ENCODE peak calls at places on chromosomes 13 and 19, in eight cellular contexts. One of them, this sample, is unnamed.

GRCh38 chr19:45396389-45397260 is 8.2 kb downstream of the PPP1R13L start:
- DNase-seq in nephron progenitor cell: peak
- DNase-seq in cardiac muscle cell: no peak
- DNase-seq in heart left ventricle: no peak
- DNase-seq in H54: no peak
- DNase-seq in fibroblast of the aortic adventitia: no peak
- DNase-seq in amygdala: no peak
- DNase-seq in amniotic epithelial cell: no peak
- DNase-seq in this sample: no peak

GRCh38 chr13:94382520-94382919 is 97.0 kb downstream of the DCT start:
- DNase-seq in amniotic epithelial cell: no peak
- DNase-seq in amygdala: no peak
- DNase-seq in H54: no peak
- DNase-seq in nephron progenitor cell: no peak
- DNase-seq in heart left ventricle: no peak
- DNase-seq in cardiac muscle cell: no peak
- DNase-seq in fibroblast of the aortic adventitia: no peak
- DNase-seq in this sample: peak

GRCh38 chr13:109840201-109840892 is 54.0 kb upstream of the IRS2 start:
- DNase-seq in amniotic epithelial cell: peak
- DNase-seq in H54: peak
- DNase-seq in heart left ventricle: no peak
- DNase-seq in amygdala: no peak
- DNase-seq in nephron progenitor cell: no peak
- DNase-seq in fibroblast of the aortic adventitia: peak
- DNase-seq in cardiac muscle cell: no peak
- DNase-seq in this sample: no peak

GRCh38 chr19:30664358-30665058 is 292.3 kb downstream of the ZNF536 start:
- DNase-seq in nephron progenitor cell: no peak
- DNase-seq in H54: no peak
- DNase-seq in amniotic epithelial cell: peak
- DNase-seq in heart left ventricle: peak
- DNase-seq in amygdala: no peak
- DNase-seq in cardiac muscle cell: peak
- DNase-seq in fibroblast of the aortic adventitia: peak
- DNase-seq in this sample: peak

GRCh38 chr13:25881946-25882574 is 169.8 kb downstream of the SHISA2 start:
- DNase-seq in cardiac muscle cell: no peak
- DNase-seq in heart left ventricle: no peak
- DNase-seq in fibroblast of the aortic adventitia: no peak
- DNase-seq in nephron progenitor cell: peak
- DNase-seq in amygdala: no peak
- DNase-seq in amniotic epithelial cell: peak
- DNase-seq in H54: no peak
- DNase-seq in this sample: peak

GRCh38 chr13:66225071-66225470 is 1005.1 kb downstream of the PCDH9 start:
- DNase-seq in H54: no peak
- DNase-seq in nephron progenitor cell: peak
- DNase-seq in amniotic epithelial cell: no peak
- DNase-seq in amygdala: no peak
- DNase-seq in heart left ventricle: no peak
- DNase-seq in fibroblast of the aortic adventitia: no peak
- DNase-seq in cardiac muscle cell: no peak
- DNase-seq in this sample: no peak

GRCh38 chr19:13017306-13018036 is 22.2 kb downstream of the NFIX start:
- DNase-seq in fibroblast of the aortic adventitia: peak
- DNase-seq in amniotic epithelial cell: no peak
- DNase-seq in nephron progenitor cell: no peak
- DNase-seq in amygdala: no peak
- DNase-seq in H54: no peak
- DNase-seq in heart left ventricle: no peak
- DNase-seq in cardiac muscle cell: no peak
- DNase-seq in this sample: no peak

GRCh38 chr19:4044927-4045557 is 21.7 kb downstream of the ZBTB7A start:
- DNase-seq in cardiac muscle cell: no peak
- DNase-seq in amniotic epithelial cell: no peak
- DNase-seq in heart left ventricle: no peak
- DNase-seq in H54: no peak
- DNase-seq in amygdala: no peak
- DNase-seq in nephron progenitor cell: peak
- DNase-seq in fibroblast of the aortic adventitia: no peak
- DNase-seq in this sample: no peak

GRCh38 chr13:33257786-33258185 is 27.8 kb downstream of the STARD13 start:
- DNase-seq in nephron progenitor cell: no peak
- DNase-seq in amygdala: no peak
- DNase-seq in cardiac muscle cell: no peak
- DNase-seq in amniotic epithelial cell: no peak
- DNase-seq in heart left ventricle: no peak
- DNase-seq in fibroblast of the aortic adventitia: no peak
- DNase-seq in H54: no peak
- DNase-seq in this sample: no peak

GRCh38 chr19:7242601-7243258 is 51.5 kb downstream of the INSR start:
- DNase-seq in cardiac muscle cell: no peak
- DNase-seq in heart left ventricle: no peak
- DNase-seq in amygdala: no peak
- DNase-seq in fibroblast of the aortic adventitia: peak
- DNase-seq in amniotic epithelial cell: peak
- DNase-seq in nephron progenitor cell: no peak
- DNase-seq in H54: peak
- DNase-seq in this sample: no peak

GRCh38 chr13:99749627-99750026 is 221.9 kb downstream of the ZIC5 start:
- DNase-seq in H54: no peak
- DNase-seq in fibroblast of the aortic adventitia: no peak
- DNase-seq in amygdala: no peak
- DNase-seq in amniotic epithelial cell: no peak
- DNase-seq in heart left ventricle: no peak
- DNase-seq in nephron progenitor cell: no peak
- DNase-seq in cardiac muscle cell: no peak
- DNase-seq in this sample: no peak

GRCh38 chr19:37855098-37855497 is 51.3 kb downstream of the WDR87 start:
- DNase-seq in heart left ventricle: peak
- DNase-seq in amniotic epithelial cell: no peak
- DNase-seq in cardiac muscle cell: no peak
- DNase-seq in fibroblast of the aortic adventitia: peak
- DNase-seq in nephron progenitor cell: no peak
- DNase-seq in H54: no peak
- DNase-seq in amygdala: no peak
- DNase-seq in this sample: no peak

GRCh38 chr13:112846411-112847115 is 122.5 kb upstream of the MCF2L start:
- DNase-seq in H54: no peak
- DNase-seq in fibroblast of the aortic adventitia: no peak
- DNase-seq in amniotic epithelial cell: no peak
- DNase-seq in cardiac muscle cell: no peak
- DNase-seq in nephron progenitor cell: no peak
- DNase-seq in amygdala: no peak
- DNase-seq in heart left ventricle: no peak
- DNase-seq in this sample: no peak

GRCh38 chr13:78382481-78382880 is 220.9 kb downstream of the POU4F1 start:
- DNase-seq in nephron progenitor cell: no peak
- DNase-seq in H54: no peak
- DNase-seq in fibroblast of the aortic adventitia: no peak
- DNase-seq in amygdala: no peak
- DNase-seq in cardiac muscle cell: no peak
- DNase-seq in amniotic epithelial cell: no peak
- DNase-seq in heart left ventricle: peak
- DNase-seq in this sample: no peak

GRCh38 chr19:489418-490196 is 6.7 kb upstream of the MADCAM1 start:
- DNase-seq in nephron progenitor cell: no peak
- DNase-seq in H54: no peak
- DNase-seq in cardiac muscle cell: peak
- DNase-seq in amniotic epithelial cell: peak
- DNase-seq in heart left ventricle: peak
- DNase-seq in amygdala: peak
- DNase-seq in fibroblast of the aortic adventitia: peak
- DNase-seq in this sample: no peak

GRCh38 chr13:45744979-45745378 is 42.9 kb downstream of the CBY2 start:
- DNase-seq in amniotic epithelial cell: no peak
- DNase-seq in cardiac muscle cell: no peak
- DNase-seq in fibroblast of the aortic adventitia: no peak
- DNase-seq in nephron progenitor cell: no peak
- DNase-seq in heart left ventricle: no peak
- DNase-seq in amygdala: no peak
- DNase-seq in H54: no peak
- DNase-seq in this sample: no peak

GRCh38 chr19:1481893-1482360 is 2.9 kb upstream of the C19orf25 start:
- DNase-seq in amygdala: no peak
- DNase-seq in fibroblast of the aortic adventitia: no peak
- DNase-seq in H54: no peak
- DNase-seq in cardiac muscle cell: no peak
- DNase-seq in heart left ventricle: no peak
- DNase-seq in amniotic epithelial cell: no peak
- DNase-seq in nephron progenitor cell: no peak
- DNase-seq in this sample: no peak

GRCh38 chr13:83730674-83731073 is 151.6 kb downstream of the SLITRK1 start:
- DNase-seq in heart left ventricle: no peak
- DNase-seq in nephron progenitor cell: no peak
- DNase-seq in H54: no peak
- DNase-seq in amygdala: no peak
- DNase-seq in fibroblast of the aortic adventitia: no peak
- DNase-seq in amniotic epithelial cell: no peak
- DNase-seq in cardiac muscle cell: no peak
- DNase-seq in this sample: no peak

GRCh38 chr13:44078806-44079378 is 199.2 kb downstream of the LACC1 start:
- DNase-seq in amygdala: no peak
- DNase-seq in fibroblast of the aortic adventitia: no peak
- DNase-seq in heart left ventricle: no peak
- DNase-seq in amniotic epithelial cell: no peak
- DNase-seq in cardiac muscle cell: no peak
- DNase-seq in nephron progenitor cell: no peak
- DNase-seq in H54: no peak
- DNase-seq in this sample: no peak

GRCh38 chr13:98033277-98034247 is 80.1 kb downstream of the IPO5 start:
- DNase-seq in H54: no peak
- DNase-seq in heart left ventricle: no peak
- DNase-seq in amygdala: no peak
- DNase-seq in amniotic epithelial cell: peak
- DNase-seq in fibroblast of the aortic adventitia: peak
- DNase-seq in nephron progenitor cell: peak
- DNase-seq in cardiac muscle cell: peak
- DNase-seq in this sample: no peak

GRCh38 chr19:4456566-4456842 is 1.1 kb downstream of the UBXN6 start:
- DNase-seq in nephron progenitor cell: peak
- DNase-seq in amygdala: no peak
- DNase-seq in fibroblast of the aortic adventitia: peak
- DNase-seq in H54: peak
- DNase-seq in amniotic epithelial cell: peak
- DNase-seq in cardiac muscle cell: peak
- DNase-seq in heart left ventricle: no peak
- DNase-seq in this sample: peak

GRCh38 chr19:14028901-14029300 is 953 bp downstream of the RLN3 start:
- DNase-seq in fibroblast of the aortic adventitia: no peak
- DNase-seq in amniotic epithelial cell: no peak
- DNase-seq in H54: no peak
- DNase-seq in amygdala: no peak
- DNase-seq in nephron progenitor cell: no peak
- DNase-seq in heart left ventricle: no peak
- DNase-seq in cardiac muscle cell: no peak
- DNase-seq in this sample: no peak

GRCh38 chr13:75407473-75407872 is 74.5 kb downstream of the TBC1D4 start:
- DNase-seq in heart left ventricle: no peak
- DNase-seq in amniotic epithelial cell: no peak
- DNase-seq in nephron progenitor cell: no peak
- DNase-seq in fibroblast of the aortic adventitia: no peak
- DNase-seq in H54: no peak
- DNase-seq in cardiac muscle cell: no peak
- DNase-seq in amygdala: no peak
- DNase-seq in this sample: no peak

GRCh38 chr19:12065100-12065538 is 588 bp downstream of the ZNF844 start:
- DNase-seq in heart left ventricle: peak
- DNase-seq in H54: no peak
- DNase-seq in fibroblast of the aortic adventitia: peak
- DNase-seq in amniotic epithelial cell: peak
- DNase-seq in cardiac muscle cell: peak
- DNase-seq in amygdala: no peak
- DNase-seq in nephron progenitor cell: peak
- DNase-seq in this sample: no peak

GRCh38 chr13:111506621-111507020 is 186.2 kb downstream of the TEX29 start:
- DNase-seq in heart left ventricle: no peak
- DNase-seq in amniotic epithelial cell: no peak
- DNase-seq in nephron progenitor cell: no peak
- DNase-seq in H54: no peak
- DNase-seq in fibroblast of the aortic adventitia: no peak
- DNase-seq in amygdala: no peak
- DNase-seq in cardiac muscle cell: no peak
- DNase-seq in this sample: no peak

GRCh38 chr19:8367327-8368001 is 3.5 kb downstream of the ANGPTL4 start:
- DNase-seq in fibroblast of the aortic adventitia: peak
- DNase-seq in cardiac muscle cell: peak
- DNase-seq in heart left ventricle: peak
- DNase-seq in H54: peak
- DNase-seq in nephron progenitor cell: peak
- DNase-seq in amniotic epithelial cell: peak
- DNase-seq in amygdala: peak
- DNase-seq in this sample: peak

GRCh38 chr13:33637978-33638743 is 179.8 kb upstream of the RFC3 start:
- DNase-seq in amniotic epithelial cell: peak
- DNase-seq in H54: no peak
- DNase-seq in fibroblast of the aortic adventitia: peak
- DNase-seq in nephron progenitor cell: no peak
- DNase-seq in heart left ventricle: no peak
- DNase-seq in amygdala: no peak
- DNase-seq in cardiac muscle cell: no peak
- DNase-seq in this sample: no peak